ENCODE peak calls at places on chromosomes 3 and 15, in six cellular contexts. N is K562; R is CD8-positive, alpha-beta T cell; Z is RWPE2; I is ascending aorta; S is IMR-90. K is an unnamed sample.

GRCh38 chr3:39419697-39420293 is 13.3 kb downstream of the RPSA start:
- DNase-seq in N (no peak), R (no peak), Z (no peak), I (no peak), S (no peak), K (no peak)

GRCh38 chr3:141486416-141486734 is 452 bp upstream of the RASA2 start:
- DNase-seq in N (no peak), R (no peak), Z (no peak), I (no peak), S (peak), K (no peak)

GRCh38 chr15:46177219-46177618 is 542.4 kb downstream of the SQOR start:
- DNase-seq in N (no peak), R (no peak), Z (no peak), I (no peak), S (no peak), K (no peak)

GRCh38 chr15:67724679-67725365 is 100.5 kb upstream of the SKOR1 start:
- DNase-seq in N (no peak), R (no peak), Z (no peak), I (no peak), S (no peak), K (no peak)

GRCh38 chr3:46922426-46922825 is 44.9 kb downstream of the PTH1R start:
- DNase-seq in N (no peak), R (no peak), Z (no peak), I (no peak), S (no peak), K (no peak)

GRCh38 chr3:178036745-178037144 is 499.5 kb upstream of the KCNMB2 start:
- DNase-seq in N (no peak), R (no peak), Z (no peak), I (no peak), S (peak), K (no peak)

GRCh38 chr15:78216276-78217229 is 17.8 kb downstream of the ACSBG1 start:
- DNase-seq in N (no peak), R (no peak), Z (peak), I (no peak), S (no peak), K (peak)

GRCh38 chr15:85333132-85333831 is 47.1 kb upstream of the AKAP13 start:
- DNase-seq in N (no peak), R (no peak), Z (no peak), I (no peak), S (peak), K (peak)

GRCh38 chr3:34174740-34175139 is 376.3 kb downstream of the PDCD6IP start:
- DNase-seq in N (no peak), R (no peak), Z (no peak), I (no peak), S (no peak), K (no peak)

GRCh38 chr15:35756588-35756987 is 210.6 kb upstream of the DPH6 start:
- DNase-seq in N (no peak), R (no peak), Z (no peak), I (no peak), S (no peak), K (no peak)

GRCh38 chr15:57527382-57528091 is 64.2 kb upstream of the MYZAP start:
- DNase-seq in N (peak), R (no peak), Z (no peak), I (no peak), S (peak), K (peak)

GRCh38 chr3:99532246-99532645 is 106.1 kb upstream of the COL8A1 start:
- DNase-seq in N (peak), R (no peak), Z (no peak), I (no peak), S (peak), K (peak)

GRCh38 chr15:92283813-92284212 is 109.9 kb upstream of the ST8SIA2 start:
- DNase-seq in N (no peak), R (no peak), Z (no peak), I (no peak), S (no peak), K (no peak)

GRCh38 chr3:2623463-2623862 is 486.7 kb downstream of the IL5RA start:
- DNase-seq in N (no peak), R (no peak), Z (no peak), I (no peak), S (peak), K (no peak)

GRCh38 chr3:36924748-36925521 is 19.9 kb downstream of the TRANK1 start:
- DNase-seq in N (no peak), R (no peak), Z (no peak), I (no peak), S (no peak), K (no peak)

DNA sequence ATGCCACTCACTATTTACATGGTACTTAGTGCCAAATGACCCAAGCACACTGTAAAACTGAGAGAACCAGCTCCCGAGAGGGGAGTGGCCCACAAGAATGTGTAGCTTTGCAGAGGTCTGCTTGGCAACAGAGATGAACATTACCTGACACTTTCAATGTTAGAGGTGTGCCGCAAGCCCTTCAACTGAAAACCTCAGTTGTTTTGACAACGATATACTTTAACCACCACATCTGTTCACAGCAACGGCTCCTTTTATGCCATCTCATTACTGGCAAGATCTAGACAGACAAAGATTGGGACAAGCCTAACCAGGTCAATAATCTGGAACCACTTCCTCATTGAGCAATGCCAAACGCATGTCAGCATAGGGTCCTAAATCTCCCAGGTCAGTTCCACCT is 23.7 kb downstream of the NEK10 start:
- DNase-seq in N (no peak), R (no peak), Z (no peak), I (no peak), S (no peak), K (no peak)
- H3K4me3 ChIP-seq in N (no peak), R (no peak), Z (no peak), I (no peak), S (no peak), K (no peak)

GRCh38 chr3:174002543-174002942 is 605.0 kb downstream of the NLGN1 start:
- DNase-seq in N (no peak), R (no peak), Z (no peak), I (no peak), S (no peak), K (peak)

DNA sequence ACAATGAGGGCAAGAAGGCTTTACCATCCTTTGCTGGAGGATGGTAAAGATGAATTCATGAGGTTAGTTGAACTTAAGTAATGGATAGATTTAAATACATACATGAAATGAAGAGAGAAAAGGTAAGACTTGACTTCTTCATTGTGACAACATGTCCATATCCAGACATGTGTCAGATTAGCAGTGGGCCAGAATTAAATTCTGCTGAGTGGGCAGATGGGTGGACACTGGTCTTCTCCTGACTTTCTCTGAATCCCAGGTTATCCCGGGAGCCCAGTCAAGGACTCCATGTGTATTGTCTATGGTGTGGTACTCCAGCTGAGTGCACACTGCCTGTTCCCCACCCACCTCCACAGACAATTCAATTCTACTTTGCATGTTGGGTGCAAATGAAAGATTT is 603.1 kb downstream of the NLGN1 start:
- DNase-seq in N (no peak), R (no peak), Z (no peak), I (no peak), S (no peak), K (no peak)
- H3K27ac ChIP-seq in N (no peak), R (no peak), Z (no peak), I (no peak), S (no peak), K (no peak)

GRCh38 chr15:37015476-37015875 is 84.9 kb downstream of the MEIS2 start:
- DNase-seq in N (no peak), R (no peak), Z (no peak), I (no peak), S (no peak), K (no peak)

GRCh38 chr15:37017031-37017625 is 83.2 kb downstream of the MEIS2 start:
- DNase-seq in N (no peak), R (no peak), Z (no peak), I (no peak), S (no peak), K (no peak)

GRCh38 chr15:37016287-37016686 is 84.1 kb downstream of the MEIS2 start:
- DNase-seq in N (no peak), R (no peak), Z (no peak), I (no peak), S (peak), K (peak)

GRCh38 chr15:37020852-37021251 is 79.5 kb downstream of the MEIS2 start:
- DNase-seq in N (no peak), R (no peak), Z (no peak), I (no peak), S (no peak), K (no peak)

DNA sequence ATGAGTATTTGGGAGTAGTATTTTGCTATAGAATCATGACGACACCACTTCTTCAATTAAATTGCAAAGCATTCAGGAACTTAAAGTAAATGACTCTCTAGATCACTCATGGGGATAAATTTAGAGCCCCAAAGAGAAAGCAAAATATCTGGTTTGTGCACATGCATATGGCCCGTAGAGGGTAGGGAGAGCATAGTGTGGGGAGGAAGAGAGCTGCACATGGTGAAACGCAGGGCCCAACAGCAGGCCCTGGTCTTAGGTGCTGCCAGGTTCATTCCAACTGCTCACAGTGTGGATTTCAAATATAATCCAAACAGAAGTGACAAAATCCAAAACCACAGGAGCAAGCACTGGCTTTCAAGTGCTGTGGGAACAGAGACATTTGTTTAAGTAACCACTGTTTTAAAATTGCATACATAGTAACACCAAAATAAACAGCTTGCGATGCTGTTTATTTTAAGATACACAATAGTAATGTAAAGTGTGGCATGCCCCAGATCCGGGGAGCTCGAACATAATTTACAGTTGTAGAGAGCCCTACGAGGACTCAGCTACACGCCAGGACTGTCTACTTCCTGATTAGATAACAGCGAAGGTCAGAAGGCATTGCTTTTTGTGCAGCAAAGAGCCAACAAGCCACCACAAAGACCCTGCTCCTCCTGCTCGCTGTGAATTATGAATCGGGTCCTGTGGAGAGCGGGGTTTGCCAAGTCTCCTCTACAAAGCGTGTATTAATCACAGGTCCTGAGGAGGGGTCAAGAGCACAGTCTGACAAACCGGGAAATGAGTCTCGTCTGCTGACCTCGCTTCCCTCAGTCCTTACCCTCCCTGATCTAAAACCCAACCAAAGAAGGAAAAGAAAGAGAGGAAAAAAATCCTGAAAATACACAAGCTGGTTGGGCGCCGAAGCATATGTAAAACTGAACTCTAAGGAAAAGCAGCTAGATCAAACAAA is 80.6 kb downstream of the MEIS2 start:
- DNase-seq in N (no peak), R (no peak), Z (no peak), I (no peak), S (peak), K (peak)
- H3K4me3 ChIP-seq in N (no peak), R (no peak), Z (no peak), I (peak), S (peak), K (peak)

GRCh38 chr3:71168043-71168720 is 415.3 kb downstream of the FOXP1 start:
- DNase-seq in N (no peak), R (no peak), Z (no peak), I (no peak), S (peak), K (no peak)
- H3K27ac ChIP-seq in N (no peak), R (no peak), Z (no peak), I (peak), S (peak), K (peak)

GRCh38 chr3:44885618-44886017 is 11.2 kb downstream of the TGM4 start:
- DNase-seq in N (no peak), R (no peak), Z (peak), I (no peak), S (peak), K (peak)
- H3K4me3 ChIP-seq in N (no peak), R (no peak), Z (no peak), I (no peak), S (no peak), K (no peak)

GRCh38 chr3:111548060-111548459 is 6.1 kb downstream of the CD96 start:
- DNase-seq in N (no peak), R (no peak), Z (no peak), I (no peak), S (peak), K (no peak)

GRCh38 chr3:111547645-111548044 is 5.6 kb downstream of the CD96 start:
- DNase-seq in N (no peak), R (no peak), Z (no peak), I (no peak), S (no peak), K (no peak)

GRCh38 chr3:111545349-111545748 is 3.4 kb downstream of the CD96 start:
- DNase-seq in N (no peak), R (no peak), Z (no peak), I (no peak), S (no peak), K (no peak)

GRCh38 chr3:111548756-111549155 is 6.8 kb downstream of the CD96 start:
- DNase-seq in N (no peak), R (no peak), Z (no peak), I (no peak), S (no peak), K (no peak)
- H3K27ac ChIP-seq in N (no peak), R (peak), Z (no peak), I (no peak), S (no peak), K (no peak)

GRCh38 chr3:71780430-71780829 is 4.5 kb downstream of the PROK2 start:
- DNase-seq in N (no peak), R (no peak), Z (no peak), I (no peak), S (no peak), K (no peak)
- H3K4me3 ChIP-seq in N (no peak), R (no peak), Z (no peak), I (no peak), S (no peak), K (no peak)

GRCh38 chr15:80732148-80732547 is 37.0 kb downstream of the ABHD17C start:
- DNase-seq in N (no peak), R (no peak), Z (no peak), I (no peak), S (no peak), K (no peak)

GRCh38 chr15:80730931-80731330 is 35.8 kb downstream of the ABHD17C start:
- DNase-seq in N (no peak), R (no peak), Z (no peak), I (no peak), S (no peak), K (no peak)

GRCh38 chr15:80727596-80727995 is 32.5 kb downstream of the ABHD17C start:
- DNase-seq in N (no peak), R (no peak), Z (no peak), I (no peak), S (no peak), K (no peak)

GRCh38 chr15:80732818-80733217 is 37.7 kb downstream of the ABHD17C start:
- DNase-seq in N (no peak), R (no peak), Z (no peak), I (no peak), S (no peak), K (peak)

GRCh38 chr15:80730395-80730794 is 35.3 kb downstream of the ABHD17C start:
- DNase-seq in N (no peak), R (no peak), Z (no peak), I (no peak), S (no peak), K (no peak)
- H3K27ac ChIP-seq in N (no peak), R (no peak), Z (no peak), I (no peak), S (no peak), K (no peak)

GRCh38 chr3:155737844-155738460 is 6.9 kb downstream of the PLCH1 start:
- DNase-seq in N (no peak), R (no peak), Z (no peak), I (no peak), S (no peak), K (no peak)
- H3K4me3 ChIP-seq in N (no peak), R (no peak), Z (no peak), I (no peak), S (no peak), K (no peak)

K was measured in cardiac muscle cell.